ENCODE peak calls at places on chromosomes 13 and 19, in eight cellular contexts. One of them, this sample, is unnamed.

GRCh38 chr13:91719033-91719432 is 320.6 kb downstream of the GPC5 start:
- DNase-seq in endodermal cell: no peak
- DNase-seq in epithelial cell of esophagus: peak; percentile 18
- DNase-seq in HFF-Myc: no peak
- DNase-seq in RWPE2: no peak
- DNase-seq in mammary epithelial cell: no peak
- DNase-seq in CD8-positive, alpha-beta T cell: no peak
- DNase-seq in adrenal gland: peak; percentile 36
- DNase-seq in this sample: peak; percentile 47

GRCh38 chr13:90896022-90896421 is 451.5 kb upstream of the MIR17HG start:
- DNase-seq in endodermal cell: no peak
- DNase-seq in epithelial cell of esophagus: no peak
- DNase-seq in HFF-Myc: no peak
- DNase-seq in RWPE2: no peak
- DNase-seq in mammary epithelial cell: no peak
- DNase-seq in CD8-positive, alpha-beta T cell: no peak
- DNase-seq in adrenal gland: no peak
- DNase-seq in this sample: no peak

GRCh38 chr13:37023871-37024270 is 23.3 kb downstream of the EXOSC8 start:
- DNase-seq in endodermal cell: no peak
- DNase-seq in epithelial cell of esophagus: peak; percentile 49
- DNase-seq in HFF-Myc: no peak
- DNase-seq in RWPE2: no peak
- DNase-seq in mammary epithelial cell: peak; percentile 12
- DNase-seq in CD8-positive, alpha-beta T cell: no peak
- DNase-seq in adrenal gland: no peak
- DNase-seq in this sample: peak; percentile 9

GRCh38 chr13:82593239-82593638 is 1289.0 kb downstream of the SLITRK1 start:
- DNase-seq in endodermal cell: no peak
- DNase-seq in epithelial cell of esophagus: no peak
- DNase-seq in HFF-Myc: no peak
- DNase-seq in RWPE2: no peak
- DNase-seq in mammary epithelial cell: no peak
- DNase-seq in CD8-positive, alpha-beta T cell: no peak
- DNase-seq in adrenal gland: no peak
- DNase-seq in this sample: no peak

GRCh38 chr19:4575267-4575793 is 15.8 kb upstream of the SEMA6B start:
- DNase-seq in endodermal cell: peak; percentile 96
- DNase-seq in epithelial cell of esophagus: peak; percentile 45
- DNase-seq in HFF-Myc: peak; percentile 77
- DNase-seq in RWPE2: no peak
- DNase-seq in mammary epithelial cell: peak; percentile 69
- DNase-seq in CD8-positive, alpha-beta T cell: no peak
- DNase-seq in adrenal gland: no peak
- DNase-seq in this sample: peak; percentile 93

GRCh38 chr19:49339364-49340068 is 4.3 kb downstream of the CD37 start:
- DNase-seq in endodermal cell: peak; percentile 96
- DNase-seq in epithelial cell of esophagus: peak; percentile 92
- DNase-seq in HFF-Myc: peak; percentile 69
- DNase-seq in RWPE2: peak; percentile 90
- DNase-seq in mammary epithelial cell: peak; percentile 66
- DNase-seq in CD8-positive, alpha-beta T cell: no peak
- DNase-seq in adrenal gland: peak; percentile 87
- DNase-seq in this sample: no peak

GRCh38 chr19:17749912-17750317 is 1.4 kb upstream of the FCHO1 start:
- DNase-seq in endodermal cell: no peak
- DNase-seq in epithelial cell of esophagus: no peak
- DNase-seq in HFF-Myc: no peak
- DNase-seq in RWPE2: no peak
- DNase-seq in mammary epithelial cell: no peak
- DNase-seq in CD8-positive, alpha-beta T cell: peak; percentile 20
- DNase-seq in adrenal gland: no peak
- DNase-seq in this sample: no peak

GRCh38 chr13:61138857-61139256 is 276.8 kb downstream of the PCDH20 start:
- DNase-seq in endodermal cell: no peak
- DNase-seq in epithelial cell of esophagus: no peak
- DNase-seq in HFF-Myc: no peak
- DNase-seq in RWPE2: no peak
- DNase-seq in mammary epithelial cell: no peak
- DNase-seq in CD8-positive, alpha-beta T cell: no peak
- DNase-seq in adrenal gland: no peak
- DNase-seq in this sample: no peak

GRCh38 chr19:57947419-57948134 is at the start of gene ZNF256:
- DNase-seq in endodermal cell: peak; percentile 99
- DNase-seq in epithelial cell of esophagus: peak; percentile 97
- DNase-seq in HFF-Myc: peak; percentile 79
- DNase-seq in RWPE2: peak; percentile 96
- DNase-seq in mammary epithelial cell: peak; percentile 94
- DNase-seq in CD8-positive, alpha-beta T cell: peak; percentile 85
- DNase-seq in adrenal gland: peak; percentile 93
- DNase-seq in this sample: no peak

GRCh38 chr19:33297401-33298145 is 4.8 kb downstream of the CEBPA start:
- DNase-seq in endodermal cell: peak; percentile 48
- DNase-seq in epithelial cell of esophagus: no peak
- DNase-seq in HFF-Myc: no peak
- DNase-seq in RWPE2: peak; percentile 38
- DNase-seq in mammary epithelial cell: no peak
- DNase-seq in CD8-positive, alpha-beta T cell: no peak
- DNase-seq in adrenal gland: no peak
- DNase-seq in this sample: no peak

GRCh38 chr19:28185646-28186045 is 1027.3 kb downstream of the UQCRFS1 start:
- DNase-seq in endodermal cell: no peak
- DNase-seq in epithelial cell of esophagus: no peak
- DNase-seq in HFF-Myc: no peak
- DNase-seq in RWPE2: no peak
- DNase-seq in mammary epithelial cell: no peak
- DNase-seq in CD8-positive, alpha-beta T cell: no peak
- DNase-seq in adrenal gland: no peak
- DNase-seq in this sample: no peak

GRCh38 chr19:48872884-48873475 is 759 bp downstream of the PPP1R15A start:
- DNase-seq in endodermal cell: peak; percentile 90
- DNase-seq in epithelial cell of esophagus: peak; percentile 93
- DNase-seq in HFF-Myc: peak; percentile 91
- DNase-seq in RWPE2: peak; percentile 87
- DNase-seq in mammary epithelial cell: peak; percentile 84
- DNase-seq in CD8-positive, alpha-beta T cell: peak; percentile 72
- DNase-seq in adrenal gland: peak; percentile 85
- DNase-seq in this sample: peak; percentile 95

GRCh38 chr19:47203254-47203653 is 27.7 kb downstream of the BBC3 start:
- DNase-seq in endodermal cell: no peak
- DNase-seq in epithelial cell of esophagus: no peak
- DNase-seq in HFF-Myc: no peak
- DNase-seq in RWPE2: no peak
- DNase-seq in mammary epithelial cell: no peak
- DNase-seq in CD8-positive, alpha-beta T cell: no peak
- DNase-seq in adrenal gland: no peak
- DNase-seq in this sample: no peak

GRCh38 chr13:47094734-47095434 is 198.0 kb upstream of the HTR2A start:
- DNase-seq in endodermal cell: peak; percentile 56
- DNase-seq in epithelial cell of esophagus: no peak
- DNase-seq in HFF-Myc: no peak
- DNase-seq in RWPE2: no peak
- DNase-seq in mammary epithelial cell: no peak
- DNase-seq in CD8-positive, alpha-beta T cell: no peak
- DNase-seq in adrenal gland: no peak
- DNase-seq in this sample: no peak

GRCh38 chr19:2344381-2344870 is 15.6 kb upstream of the TMPRSS9 start:
- DNase-seq in endodermal cell: no peak
- DNase-seq in epithelial cell of esophagus: no peak
- DNase-seq in HFF-Myc: no peak
- DNase-seq in RWPE2: peak; percentile 56
- DNase-seq in mammary epithelial cell: no peak
- DNase-seq in CD8-positive, alpha-beta T cell: no peak
- DNase-seq in adrenal gland: no peak
- DNase-seq in this sample: no peak

DNA sequence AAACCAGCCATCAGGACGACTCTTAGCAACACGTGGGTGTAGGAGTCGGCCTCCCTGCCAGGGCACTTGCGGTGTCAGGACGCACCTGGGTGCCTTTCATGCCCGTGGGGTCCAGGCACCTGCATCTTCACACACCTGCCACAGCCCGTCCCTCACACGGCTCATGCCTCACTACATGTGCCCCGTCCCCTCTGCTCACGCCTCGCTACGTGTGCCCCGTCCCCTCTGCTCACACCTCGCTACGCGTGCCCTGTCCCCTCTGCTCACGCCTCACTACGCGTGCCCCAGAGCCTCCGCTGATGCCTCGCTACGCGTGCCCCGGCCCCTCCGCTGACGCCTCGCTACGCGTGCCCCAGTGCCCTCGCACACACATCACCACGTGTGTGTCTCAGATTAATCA is 58.0 kb upstream of the F7 start:
- DNase-seq in endodermal cell: no peak
- DNase-seq in epithelial cell of esophagus: no peak
- DNase-seq in HFF-Myc: no peak
- DNase-seq in RWPE2: peak; percentile 38
- DNase-seq in mammary epithelial cell: no peak
- DNase-seq in CD8-positive, alpha-beta T cell: no peak
- DNase-seq in adrenal gland: no peak
- DNase-seq in this sample: no peak
- TF ChIP-seq CTCF in endodermal cell: no peak
- TF ChIP-seq CTCF in epithelial cell of esophagus: no peak
- TF ChIP-seq CTCF in HFF-Myc: no peak
- TF ChIP-seq CTCF in RWPE2: no peak
- TF ChIP-seq CTCF in mammary epithelial cell: no peak
- TF ChIP-seq CTCF in CD8-positive, alpha-beta T cell: no peak
- TF ChIP-seq CTCF in adrenal gland: no peak
- TF ChIP-seq CTCF in this sample: no peak

GRCh38 chr19:20858218-20858617 is 64.8 kb upstream of the ZNF85 start:
- DNase-seq in endodermal cell: peak; percentile 46
- DNase-seq in epithelial cell of esophagus: no peak
- DNase-seq in HFF-Myc: no peak
- DNase-seq in RWPE2: no peak
- DNase-seq in mammary epithelial cell: no peak
- DNase-seq in CD8-positive, alpha-beta T cell: no peak
- DNase-seq in adrenal gland: no peak
- DNase-seq in this sample: no peak
- TF ChIP-seq CTCF in endodermal cell: no peak
- TF ChIP-seq CTCF in epithelial cell of esophagus: no peak
- TF ChIP-seq CTCF in HFF-Myc: no peak
- TF ChIP-seq CTCF in RWPE2: no peak
- TF ChIP-seq CTCF in mammary epithelial cell: no peak
- TF ChIP-seq CTCF in CD8-positive, alpha-beta T cell: no peak
- TF ChIP-seq CTCF in adrenal gland: no peak
- TF ChIP-seq CTCF in this sample: no peak

GRCh38 chr13:99431927-99432636 is 69.2 kb upstream of the TM9SF2 start:
- DNase-seq in endodermal cell: peak; percentile 55
- DNase-seq in epithelial cell of esophagus: no peak
- DNase-seq in HFF-Myc: no peak
- DNase-seq in RWPE2: no peak
- DNase-seq in mammary epithelial cell: no peak
- DNase-seq in CD8-positive, alpha-beta T cell: no peak
- DNase-seq in adrenal gland: no peak
- DNase-seq in this sample: no peak

GRCh38 chr13:99434258-99434788 is 66.9 kb upstream of the TM9SF2 start:
- DNase-seq in endodermal cell: peak; percentile 81
- DNase-seq in epithelial cell of esophagus: no peak
- DNase-seq in HFF-Myc: no peak
- DNase-seq in RWPE2: no peak
- DNase-seq in mammary epithelial cell: no peak
- DNase-seq in CD8-positive, alpha-beta T cell: peak; percentile 84
- DNase-seq in adrenal gland: no peak
- DNase-seq in this sample: no peak

GRCh38 chr13:99435116-99435515 is 66.2 kb upstream of the TM9SF2 start:
- DNase-seq in endodermal cell: no peak
- DNase-seq in epithelial cell of esophagus: no peak
- DNase-seq in HFF-Myc: no peak
- DNase-seq in RWPE2: no peak
- DNase-seq in mammary epithelial cell: no peak
- DNase-seq in CD8-positive, alpha-beta T cell: no peak
- DNase-seq in adrenal gland: no peak
- DNase-seq in this sample: no peak

GRCh38 chr13:99433543-99434075 is 67.7 kb upstream of the TM9SF2 start:
- DNase-seq in endodermal cell: no peak
- DNase-seq in epithelial cell of esophagus: no peak
- DNase-seq in HFF-Myc: no peak
- DNase-seq in RWPE2: no peak
- DNase-seq in mammary epithelial cell: no peak
- DNase-seq in CD8-positive, alpha-beta T cell: no peak
- DNase-seq in adrenal gland: no peak
- DNase-seq in this sample: no peak

DNA sequence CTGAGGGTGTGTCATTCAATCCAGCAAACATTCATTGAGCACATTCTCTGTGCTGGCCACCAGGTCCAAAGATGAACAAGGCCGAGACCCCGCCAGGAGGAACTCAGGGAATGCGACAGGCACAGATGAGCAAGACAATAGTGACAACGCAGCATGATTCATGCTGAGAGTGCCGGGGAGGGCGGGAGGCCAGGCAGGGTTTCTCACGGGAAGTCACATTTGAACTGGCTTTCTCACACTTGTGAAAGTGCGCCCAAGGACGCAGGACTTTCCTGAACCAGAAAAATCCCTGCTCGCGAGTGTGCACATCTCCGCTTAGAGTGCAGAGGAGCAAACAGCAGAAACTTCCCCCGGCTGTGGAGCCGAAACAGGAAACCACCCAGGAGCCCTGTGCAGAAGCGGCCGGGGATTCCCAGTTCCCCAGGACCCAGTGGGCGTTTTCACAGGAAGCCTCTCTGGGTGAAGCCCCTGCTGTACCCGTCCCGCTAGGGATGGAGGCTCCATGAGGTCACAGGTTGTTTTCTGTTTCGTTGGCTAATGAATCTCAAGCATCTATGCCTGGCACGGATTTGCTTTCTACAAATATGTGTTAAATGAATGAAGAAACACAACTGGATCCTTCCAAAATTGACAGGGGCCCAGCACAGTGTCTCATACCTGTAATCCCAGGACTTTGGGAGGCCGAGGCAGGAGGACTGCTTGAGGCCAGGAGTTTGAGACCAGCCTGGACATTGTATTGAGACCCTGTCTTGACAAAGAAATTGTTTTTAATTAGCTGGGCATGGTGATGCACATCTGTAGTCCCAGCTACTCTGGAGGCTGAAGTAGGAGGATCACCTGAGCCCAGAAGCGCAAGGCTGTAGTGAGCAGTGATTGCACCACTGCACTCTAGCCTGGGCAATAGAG is 68.4 kb upstream of the TM9SF2 start:
- DNase-seq in endodermal cell: peak; percentile 92
- DNase-seq in epithelial cell of esophagus: peak; percentile 76
- DNase-seq in HFF-Myc: no peak
- DNase-seq in RWPE2: no peak
- DNase-seq in mammary epithelial cell: peak; percentile 34
- DNase-seq in CD8-positive, alpha-beta T cell: peak; percentile 80
- DNase-seq in adrenal gland: peak; percentile 59
- DNase-seq in this sample: peak; percentile 75
- TF ChIP-seq CTCF in endodermal cell: peak; percentile 28
- TF ChIP-seq CTCF in epithelial cell of esophagus: no peak
- TF ChIP-seq CTCF in HFF-Myc: no peak
- TF ChIP-seq CTCF in RWPE2: no peak
- TF ChIP-seq CTCF in mammary epithelial cell: no peak
- TF ChIP-seq CTCF in CD8-positive, alpha-beta T cell: no peak
- TF ChIP-seq CTCF in adrenal gland: no peak
- TF ChIP-seq CTCF in this sample: no peak

DNA sequence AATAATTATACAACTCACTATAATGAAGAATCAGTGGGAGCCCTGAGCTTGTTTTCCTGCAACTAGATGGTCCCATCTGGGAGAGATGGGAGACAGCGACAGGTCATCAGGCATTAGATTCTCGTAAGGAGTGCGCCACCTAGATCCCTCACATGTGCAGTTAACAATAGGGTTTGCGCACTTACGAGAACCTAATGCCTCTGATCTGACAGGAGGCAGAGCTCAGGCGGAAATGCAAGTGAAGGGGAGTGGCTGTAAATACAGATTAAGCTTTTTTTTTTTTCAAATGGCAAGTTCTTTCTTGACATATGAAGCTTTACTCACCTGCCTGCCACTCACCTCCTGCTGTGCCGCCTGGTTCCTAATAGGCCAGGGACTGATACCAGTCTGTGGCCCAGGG is 14.4 kb downstream of the CDC16 start:
- DNase-seq in endodermal cell: no peak
- DNase-seq in epithelial cell of esophagus: peak; percentile 20
- DNase-seq in HFF-Myc: no peak
- DNase-seq in RWPE2: no peak
- DNase-seq in mammary epithelial cell: no peak
- DNase-seq in CD8-positive, alpha-beta T cell: no peak
- DNase-seq in adrenal gland: no peak
- DNase-seq in this sample: no peak
- TF ChIP-seq CTCF in endodermal cell: no peak
- TF ChIP-seq CTCF in epithelial cell of esophagus: no peak
- TF ChIP-seq CTCF in HFF-Myc: no peak
- TF ChIP-seq CTCF in RWPE2: no peak
- TF ChIP-seq CTCF in mammary epithelial cell: no peak
- TF ChIP-seq CTCF in CD8-positive, alpha-beta T cell: no peak
- TF ChIP-seq CTCF in adrenal gland: no peak
- TF ChIP-seq CTCF in this sample: no peak

This sample was measured in MCF 10A.